ENCODE peak calls at places on chromosomes 12 and 14, in four cellular contexts. V is glutamatergic neuron, M is foreskin melanocyte, F is epithelial cell of esophagus. E is an unnamed sample.

GRCh38 chr14:88553886-88554457 is 835 bp downstream of the PTPN21 start:
- DNase-seq in F (no peak), M (no peak), V (no peak), E (no peak)

GRCh38 chr14:95260537-95261440 is 58.9 kb downstream of the CLMN start:
- DNase-seq in F (peak; percentile 57), V (no peak), M (peak; percentile 74), E (no peak)

GRCh38 chr12:10196210-10196609 is 16.5 kb upstream of the GABARAPL1 start:
- DNase-seq in V (no peak), F (no peak), M (no peak), E (no peak)

GRCh38 chr12:2256915-2257314 is 204.1 kb downstream of the CACNA1C start:
- DNase-seq in V (no peak), F (no peak), M (no peak), E (no peak)

GRCh38 chr14:74655597-74656389 is 43.8 kb upstream of the LTBP2 start:
- DNase-seq in F (peak; percentile 85), V (no peak), M (no peak), E (no peak)

GRCh38 chr14:99334277-99334676 is 62.3 kb upstream of the BCL11B start:
- DNase-seq in F (no peak), V (no peak), M (no peak), E (no peak)

GRCh38 chr12:63919758-63920157 is 75.3 kb downstream of the SRGAP1 start:
- DNase-seq in F (no peak), V (no peak), M (no peak), E (no peak)

GRCh38 chr12:3225796-3226180 is 148.6 kb downstream of the TSPAN9 start:
- DNase-seq in V (peak; percentile 49), M (no peak), F (no peak), E (no peak)

GRCh38 chr12:89060133-89060532 is 292.2 kb downstream of the DUSP6 start:
- DNase-seq in F (no peak), M (no peak), V (no peak), E (no peak)

GRCh38 chr14:75738192-75738591 is 77.1 kb downstream of the TTLL5 start:
- DNase-seq in F (no peak), M (no peak), V (no peak), E (no peak)

GRCh38 chr14:67837011-67837624 is 17.5 kb downstream of the RAD51B start:
- DNase-seq in M (peak; percentile 57), V (no peak), F (peak; percentile 87), E (no peak)

GRCh38 chr14:92755495-92755894 is 7.1 kb upstream of the LGMN start:
- DNase-seq in V (no peak), M (no peak), F (no peak), E (no peak)

GRCh38 chr14:66111891-66112290 is 374.3 kb upstream of the CCDC196 start:
- DNase-seq in V (no peak), M (no peak), F (peak; percentile 38), E (no peak)

GRCh38 chr14:54278087-54278486 is 118.7 kb upstream of the CDKN3 start:
- DNase-seq in M (no peak), V (no peak), F (no peak), E (no peak)

GRCh38 chr12:57803317-57803893 is 15.1 kb downstream of the AVIL start:
- DNase-seq in M (peak; percentile 43), V (peak; percentile 72), F (peak; percentile 52), E (no peak)

GRCh38 chr12:25455696-25456095 is 97.4 kb downstream of the LMNTD1 start:
- DNase-seq in V (no peak), M (no peak), F (no peak), E (no peak)

GRCh38 chr12:57765003-57765697 is 1.7 kb downstream of the CYP27B1 start:
- DNase-seq in V (peak; percentile 67), F (peak; percentile 86), M (no peak), E (no peak)

GRCh38 chr12:107645630-107646333 is 39.8 kb upstream of the PWP1 start:
- DNase-seq in M (no peak), V (peak; percentile 62), F (no peak), E (peak; percentile 17)

GRCh38 chr14:51394391-51394790 is 154.3 kb downstream of the TMX1 start:
- DNase-seq in V (no peak), F (no peak), M (peak; percentile 74), E (no peak)

GRCh38 chr14:85531594-85532391 is 1.8 kb downstream of the FLRT2 start:
- DNase-seq in F (peak; percentile 89), M (peak; percentile 72), V (peak; percentile 79), E (peak; percentile 43)

GRCh38 chr12:113439301-113439597 is 17.1 kb downstream of the SDSL start:
- DNase-seq in V (no peak), F (no peak), M (no peak), E (no peak)

E was measured in uterus.